ENCODE peak calls at places on chromosome 1, in seven cellular contexts. L is stimulated activated CD4-positive, alpha-beta T cell treated with anti-CD3 and anti-CD28 coated beads, Interleukin-4, amount 100 ng/mL, for 48 hours; T is HuH-7.5; A is AG04450; E is T-cell; M is T follicular helper cell; S is NCI-H460. P is an unnamed sample.
A peak's percentile ranks its signal among the peaks of the same experiment; 100 is the strongest.

GRCh38 chr1:229066591-229066990 is 204.3 kb upstream of the RAB4A start:
- DNase-seq in L (no peak), T (no peak), A (no peak), E (no peak), M (no peak), S (no peak), P (no peak)

GRCh38 chr1:155005076-155005971 is 2.7 kb downstream of the ZBTB7B start:
- DNase-seq in L (no peak), T (no peak), A (no peak), E (peak; percentile 40), M (no peak), S (peak; percentile 53), P (no peak)

GRCh38 chr1:35047188-35047858 is 15.6 kb upstream of the ZMYM6 start:
- DNase-seq in L (no peak), T (no peak), A (peak; percentile 51), E (no peak), M (no peak), S (no peak), P (peak; percentile 93)

GRCh38 chr1:222711319-222712252 is 705 bp downstream of the AIDA start:
- DNase-seq in L (peak; percentile 41), T (peak; percentile 30), A (no peak), E (peak; percentile 66), M (peak; percentile 44), S (peak; percentile 47), P (peak; percentile 75)

GRCh38 chr1:195849180-195849579 is 759.1 kb downstream of the KCNT2 start:
- DNase-seq in L (no peak), T (no peak), A (no peak), E (no peak), M (no peak), S (no peak), P (no peak)

GRCh38 chr1:170732262-170732595 is 68.3 kb downstream of the PRRX1 start:
- DNase-seq in L (no peak), T (no peak), A (no peak), E (no peak), M (no peak), S (no peak), P (peak; percentile 75)

GRCh38 chr1:159825564-159825963 is 1.1 kb upstream of the SLAMF8 start:
- DNase-seq in L (no peak), T (no peak), A (no peak), E (no peak), M (no peak), S (no peak), P (no peak)

GRCh38 chr1:184487561-184488200 is 100.9 kb downstream of the C1orf21 start:
- DNase-seq in L (no peak), T (no peak), A (no peak), E (no peak), M (no peak), S (no peak), P (peak; percentile 62)

GRCh38 chr1:26833432-26834405 is 7.2 kb downstream of the ZDHHC18 start:
- DNase-seq in L (peak; percentile 75), T (no peak), A (no peak), E (peak; percentile 96), M (peak; percentile 87), S (no peak), P (peak; percentile 54)

GRCh38 chr1:63674865-63675815 is 81.9 kb downstream of the PGM1 start:
- DNase-seq in L (no peak), T (no peak), A (no peak), E (no peak), M (no peak), S (no peak), P (no peak)